ENCODE peak calls at places on chromosomes 6 and 20, in five cellular contexts. O, J, C, A and M are unnamed samples.
A peak's percentile ranks its signal among the peaks of the same experiment; 100 is the strongest.

GRCh38 chr6:46046558-46047169 is 31.0 kb upstream of the CLIC5 start:
- DNase-seq in A (no peak), O (no peak), J (no peak), C (no peak), M (no peak)

GRCh38 chr20:8094415-8094818 is 37.6 kb upstream of the PLCB1 start:
- DNase-seq in O (no peak), C (no peak), J (no peak), A (peak; percentile 62), M (no peak)

GRCh38 chr6:110398778-110399177 is 16.6 kb downstream of the DDO start:
- DNase-seq in O (no peak), C (no peak), J (no peak), A (no peak), M (no peak)

GRCh38 chr20:35319206-35320197 is 27.3 kb upstream of the FAM83C start:
- DNase-seq in O (no peak), A (peak; percentile 49), C (no peak), J (no peak), M (no peak)

GRCh38 chr20:48787861-48788375 is 39.9 kb downstream of the PREX1 start:
- DNase-seq in A (no peak), J (no peak), O (no peak), C (no peak), M (no peak)

GRCh38 chr6:75266716-75267291 is 17.8 kb downstream of the TMEM30A start:
- DNase-seq in O (no peak), J (peak; percentile 65), C (no peak), A (no peak), M (no peak)

GRCh38 chr20:22807646-22808045 is 223.3 kb upstream of the FOXA2 start:
- DNase-seq in O (no peak), C (no peak), A (peak; percentile 16), J (peak; percentile 44), M (no peak)

GRCh38 chr20:37120497-37120896 is 24.7 kb upstream of the RBL1 start:
- DNase-seq in J (no peak), C (no peak), A (no peak), O (no peak), M (no peak)

GRCh38 chr20:51198876-51199523 is 176.1 kb upstream of the KCNG1 start:
- DNase-seq in O (no peak), A (no peak), J (no peak), C (no peak), M (no peak)

GRCh38 chr6:21098744-21099143 is 494.8 kb upstream of the SOX4 start:
- DNase-seq in C (no peak), J (no peak), O (no peak), A (no peak), M (no peak)

GRCh38 chr6:96837138-96837971 is at the start of gene GPR63:
- DNase-seq in C (peak; percentile 30), O (peak; percentile 24), A (peak; percentile 71), J (peak; percentile 84), M (peak; percentile 17)

GRCh38 chr6:10210052-10210451 is 204.8 kb downstream of the TFAP2A start:
- DNase-seq in A (no peak), C (no peak), O (no peak), J (no peak), M (no peak)

GRCh38 chr6:127933852-127934840 is 33.3 kb upstream of the THEMIS start:
- DNase-seq in C (peak; percentile 42), O (no peak), J (no peak), A (no peak), M (no peak)

GRCh38 chr6:170052991-170053821 is 237.7 kb downstream of the DLL1 start:
- DNase-seq in J (no peak), O (no peak), A (no peak), C (no peak), M (no peak)

GRCh38 chr6:83042671-83043070 is 23.0 kb downstream of the UBE3D start:
- DNase-seq in C (no peak), O (no peak), J (peak; percentile 26), A (no peak), M (no peak)

GRCh38 chr6:161303628-161304340 is 29.9 kb upstream of the AGPAT4 start:
- DNase-seq in J (no peak), C (no peak), A (no peak), O (no peak), M (no peak)

GRCh38 chr6:137185290-137185689 is 11.8 kb upstream of the IL22RA2 start:
- DNase-seq in C (no peak), J (no peak), O (no peak), A (no peak), M (no peak)

GRCh38 chr6:160792711-160793110 is 90.7 kb downstream of the PLG start:
- DNase-seq in O (no peak), A (no peak), J (no peak), C (no peak), M (no peak)

GRCh38 chr6:63305278-63305677 is 14.5 kb downstream of the LGSN start:
- DNase-seq in J (peak; percentile 40), C (no peak), O (no peak), A (no peak), M (no peak)

GRCh38 chr6:40362859-40363258 is 224.3 kb downstream of the LRFN2 start:
- DNase-seq in O (no peak), A (no peak), J (no peak), C (no peak), M (no peak)

GRCh38 chr6:14476793-14477531 is 359.4 kb downstream of the CD83 start:
- DNase-seq in A (peak; percentile 44), O (no peak), J (peak; percentile 43), C (no peak), M (no peak)

GRCh38 chr6:156423075-156423474 is 354.1 kb upstream of the ARID1B start:
- DNase-seq in J (no peak), C (no peak), A (no peak), O (no peak), M (no peak)

GRCh38 chr20:38728237-38728761 is 4.0 kb downstream of the SLC32A1 start:
- DNase-seq in A (no peak), C (no peak), O (no peak), J (no peak), M (no peak)

GRCh38 chr6:133551847-133552331 is 310.7 kb downstream of the EYA4 start:
- DNase-seq in A (peak; percentile 80), J (no peak), C (no peak), O (no peak), M (no peak)

GRCh38 chr6:88823998-88824397 is 139.4 kb downstream of the RNGTT start:
- DNase-seq in O (no peak), A (no peak), C (no peak), J (no peak), M (no peak)

GRCh38 chr6:114247101-114247500 is 95.7 kb downstream of the HS3ST5 start:
- DNase-seq in O (no peak), A (no peak), J (no peak), C (no peak), M (no peak)

GRCh38 chr6:83417880-83418663 is 12.8 kb downstream of the ME1 start:
- DNase-seq in A (no peak), J (peak; percentile 66), O (no peak), C (no peak), M (no peak)

GRCh38 chr6:108565893-108566292 is 5.2 kb downstream of the FOXO3 start:
- DNase-seq in O (no peak), C (no peak), J (peak; percentile 41), A (no peak), M (no peak)

GRCh38 chr6:130895516-130895915 is 68.3 kb downstream of the SMLR1 start:
- DNase-seq in J (no peak), O (no peak), A (no peak), C (no peak), M (no peak)

GRCh38 chr6:116292553-116292952 is 12.8 kb upstream of the TSPYL1 start:
- DNase-seq in J (no peak), A (no peak), C (no peak), O (no peak), M (no peak)

GRCh38 chr6:16805190-16805860 is 44.1 kb upstream of the ATXN1 start:
- DNase-seq in J (no peak), C (no peak), O (no peak), A (peak; percentile 42), M (no peak)

GRCh38 chr20:57939499-57939898 is 229.7 kb upstream of the PMEPA1 start:
- DNase-seq in O (no peak), A (no peak), J (no peak), C (no peak), M (no peak)

GRCh38 chr6:69064226-69064625 is 429.1 kb downstream of the ADGRB3 start:
- DNase-seq in C (no peak), A (no peak), O (no peak), J (no peak), M (no peak)

GRCh38 chr6:157790548-157791160 is 32.4 kb upstream of the SNX9 start:
- DNase-seq in J (no peak), O (no peak), C (no peak), A (no peak), M (no peak)

GRCh38 chr20:15487030-15487429 is 1086.2 kb downstream of the KIF16B start:
- DNase-seq in J (no peak), O (no peak), A (no peak), C (no peak), M (no peak)

GRCh38 chr20:23118766-23119165 is 32.6 kb upstream of the CD93 start:
- DNase-seq in C (no peak), J (no peak), A (no peak), O (no peak), M (no peak)